ENCODE peak calls at places on chromosomes 16 and 17, in six cellular contexts. O, I, K, D, A and B are unnamed samples.

GRCh38 chr17:9056566-9056965 is 35.3 kb downstream of the NTN1 start:
- ATAC-seq in D (no peak), O (no peak), A (no peak), I (no peak), K (no peak), B (peak; percentile 84)

GRCh38 chr17:5702951-5703510 is 118.7 kb upstream of the NLRP1 start:
- ATAC-seq in K (no peak), D (no peak), I (no peak), A (no peak), O (no peak), B (no peak)

GRCh38 chr17:1730004-1730344 is 5.5 kb downstream of the WDR81 start:
- ATAC-seq in O (no peak), D (no peak), K (peak; percentile 49), I (no peak), A (no peak), B (peak; percentile 7)

GRCh38 chr16:76125871-76126270 is 151.3 kb upstream of the CNTNAP4 start:
- ATAC-seq in K (no peak), D (no peak), I (no peak), A (no peak), O (no peak), B (no peak)

GRCh38 chr17:10698116-10698818 is 873 bp downstream of the ADPRM start:
- ATAC-seq in D (no peak), I (no peak), A (no peak), K (no peak), O (no peak), B (no peak)

GRCh38 chr16:47461598-47462266 is 601 bp downstream of the PHKB start:
- ATAC-seq in I (peak; percentile 47), K (peak; percentile 87), O (peak; percentile 76), D (peak; percentile 43), A (peak; percentile 65), B (no peak)

GRCh38 chr16:74726056-74726455 is 25.4 kb upstream of the MLKL start:
- ATAC-seq in K (no peak), I (no peak), D (no peak), A (no peak), O (no peak), B (no peak)

GRCh38 chr16:56771558-56772279 is 41.8 kb downstream of the NUP93 start:
- ATAC-seq in O (no peak), K (no peak), A (no peak), I (no peak), D (peak; percentile 22), B (no peak)

GRCh38 chr17:36117505-36118382 is 14.1 kb downstream of the CCL4 start:
- ATAC-seq in O (no peak), K (peak; percentile 43), A (no peak), D (peak; percentile 89), I (no peak), B (no peak)

DNA sequence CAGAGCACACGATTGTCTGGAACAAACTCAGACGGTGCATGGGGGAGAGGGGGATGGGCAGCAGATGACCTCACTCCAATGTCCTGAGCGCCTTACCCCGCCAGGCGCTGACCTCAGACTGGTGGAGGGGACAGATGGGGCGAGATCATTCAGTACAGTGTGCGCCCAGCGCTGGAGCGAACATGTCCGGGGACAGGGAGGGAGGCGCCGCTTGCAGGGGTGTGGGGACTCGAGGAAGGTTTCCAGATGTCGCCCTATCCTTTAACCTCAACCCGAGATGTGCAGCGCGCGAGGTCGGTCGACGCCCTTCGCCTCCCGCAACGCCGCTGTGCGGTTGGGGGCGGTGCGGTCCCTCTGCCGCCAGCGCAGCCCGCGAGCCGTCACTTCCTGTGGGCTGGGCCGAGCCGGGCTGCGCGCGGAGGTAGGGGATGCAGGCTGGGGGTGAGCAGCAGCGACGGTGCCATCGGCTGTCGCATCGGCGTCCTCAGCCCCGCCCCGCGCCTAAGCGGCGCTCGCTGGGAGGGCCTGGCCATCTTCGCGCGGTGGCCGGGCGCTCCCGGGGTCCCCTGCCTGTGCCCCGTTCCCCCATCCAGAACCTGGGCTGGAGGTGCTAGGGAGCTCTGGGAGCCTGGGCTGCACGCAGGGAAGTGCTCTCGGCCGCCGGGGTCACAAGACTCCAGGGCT is 5.3 kb upstream of the CDR2L start:
- ATAC-seq in A (peak; percentile 96), K (peak; percentile 92), O (peak; percentile 94), I (peak; percentile 97), D (peak; percentile 95), B (peak; percentile 92)
- TF ChIP-seq CTCF in A (peak; percentile 13), K (peak; percentile 65), O (peak; percentile 11), I (peak; percentile 62), D (no peak), B (peak; percentile 50)

GRCh38 chr16:53099318-53100130 is 44.7 kb downstream of the CHD9 start:
- ATAC-seq in D (peak; percentile 75), O (peak; percentile 94), A (peak; percentile 95), K (peak; percentile 96), I (peak; percentile 94), B (peak; percentile 87)
- TF ChIP-seq EP300 in D (peak; percentile 55), O (peak; percentile 46), A (peak; percentile 52), K (no peak), I (peak; percentile 31), B (no peak)

DNA sequence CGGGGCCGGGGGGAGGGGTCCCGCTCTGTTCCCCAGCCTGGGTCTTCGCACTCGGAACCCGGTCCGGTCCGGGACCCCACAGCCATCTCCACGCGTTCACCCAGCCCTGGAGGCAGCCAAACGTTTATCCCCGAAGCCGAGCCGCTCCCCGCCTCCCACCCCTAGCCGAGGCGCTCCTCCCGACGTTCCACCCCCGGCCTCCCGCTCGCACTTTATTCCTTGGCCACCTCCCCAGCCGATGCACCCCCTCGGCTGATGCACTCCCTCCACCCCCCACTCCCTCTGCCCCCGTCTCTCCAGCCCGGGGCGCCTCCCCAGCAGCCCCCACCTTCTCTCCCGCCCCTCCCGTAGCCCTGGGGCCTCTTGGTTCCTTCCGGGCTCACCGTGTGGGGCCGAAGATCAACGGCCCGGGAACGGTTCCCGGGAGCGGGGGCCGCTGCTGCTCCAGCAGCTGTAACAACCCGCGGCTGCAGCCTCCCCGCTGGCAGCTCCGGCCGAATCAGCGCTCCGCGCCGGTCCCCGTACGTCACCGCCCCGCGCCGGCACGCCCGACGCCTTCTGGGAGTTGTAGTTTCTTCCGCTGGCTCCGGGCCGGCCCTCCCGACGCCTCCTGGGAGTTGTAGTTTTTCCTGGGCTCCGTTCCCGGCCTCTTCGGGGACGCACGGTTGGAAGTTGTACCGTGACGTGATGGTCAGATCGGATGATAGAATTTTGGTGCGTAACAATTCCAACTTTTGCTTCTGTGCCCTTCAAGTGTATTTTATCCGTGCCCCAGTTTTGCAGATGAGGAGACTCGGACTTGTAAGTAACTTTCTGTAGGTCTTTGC is at the start of the genes LRRC3C and ORMDL3:
- ATAC-seq in I (peak; percentile 71), D (peak; percentile 76), O (peak; percentile 90), K (peak; percentile 93), A (peak; percentile 87), B (peak; percentile 96)
- H3K4me3 ChIP-seq in I (peak within 1 kb of the TSS; percentile 72), D (peak within 1 kb of the TSS; percentile 87), O (peak within 1 kb of the TSS; percentile 79), K (peak within 1 kb of the TSS; percentile 73), A (peak within 1 kb of the TSS; percentile 97), B (peak within 1 kb of the TSS; percentile 96)

GRCh38 chr17:81436294-81436849 is 41.1 kb downstream of the BAHCC1 start:
- ATAC-seq in A (peak; percentile 15), D (no peak), K (no peak), I (no peak), O (peak; percentile 15), B (peak; percentile 52)
- TF ChIP-seq CTCF in A (no peak), D (no peak), K (no peak), I (peak; percentile 38), O (no peak), B (no peak)

GRCh38 chr16:15886078-15886477 is 2.3 kb downstream of the CEP20 start:
- ATAC-seq in I (no peak), K (no peak), A (no peak), D (no peak), O (no peak), B (no peak)

GRCh38 chr16:15891508-15891907 is 3.1 kb upstream of the CEP20 start:
- ATAC-seq in O (no peak), A (no peak), I (no peak), K (no peak), D (no peak), B (no peak)

GRCh38 chr16:15885560-15886001 is 2.8 kb downstream of the CEP20 start:
- ATAC-seq in O (no peak), A (no peak), I (no peak), K (no peak), D (no peak), B (no peak)

GRCh38 chr16:15887283-15887682 is 1.1 kb downstream of the CEP20 start:
- ATAC-seq in K (no peak), A (peak; percentile 3), O (no peak), D (no peak), I (no peak), B (no peak)

GRCh38 chr16:15888072-15888976 is at the start of gene CEP20:
- ATAC-seq in K (peak; percentile 100), D (peak; percentile 100), A (peak; percentile 98), O (peak; percentile 100), I (peak; percentile 100), B (peak; percentile 100)
- TF ChIP-seq EP300 in K (no peak), D (no peak), A (peak; percentile 13), O (no peak), I (no peak), B (no peak)

GRCh38 chr17:67216544-67217320 is 28.3 kb downstream of the HELZ start:
- ATAC-seq in A (no peak), I (no peak), K (no peak), O (no peak), D (no peak), B (no peak)

GRCh38 chr17:67217446-67217845 is 27.6 kb downstream of the HELZ start:
- ATAC-seq in D (no peak), O (no peak), K (no peak), A (peak; percentile 91), I (no peak), B (no peak)

GRCh38 chr17:67218385-67218950 is 26.5 kb downstream of the HELZ start:
- ATAC-seq in O (no peak), D (no peak), K (no peak), I (no peak), A (no peak), B (no peak)

GRCh38 chr17:67223924-67224323 is 21.1 kb downstream of the HELZ start:
- ATAC-seq in D (peak; percentile 52), A (peak; percentile 97), K (no peak), O (peak; percentile 83), I (peak; percentile 74), B (no peak)

GRCh38 chr17:67221062-67221998 is 23.7 kb downstream of the HELZ start:
- ATAC-seq in I (peak; percentile 57), K (no peak), A (peak; percentile 72), D (no peak), O (peak; percentile 93), B (no peak)
- H3K4me3 ChIP-seq in I (no peak overlapping the region), K (no peak overlapping the region), A (no peak overlapping the region), D (no peak overlapping the region), O (no peak overlapping the region), B (no peak overlapping the region)

DNA sequence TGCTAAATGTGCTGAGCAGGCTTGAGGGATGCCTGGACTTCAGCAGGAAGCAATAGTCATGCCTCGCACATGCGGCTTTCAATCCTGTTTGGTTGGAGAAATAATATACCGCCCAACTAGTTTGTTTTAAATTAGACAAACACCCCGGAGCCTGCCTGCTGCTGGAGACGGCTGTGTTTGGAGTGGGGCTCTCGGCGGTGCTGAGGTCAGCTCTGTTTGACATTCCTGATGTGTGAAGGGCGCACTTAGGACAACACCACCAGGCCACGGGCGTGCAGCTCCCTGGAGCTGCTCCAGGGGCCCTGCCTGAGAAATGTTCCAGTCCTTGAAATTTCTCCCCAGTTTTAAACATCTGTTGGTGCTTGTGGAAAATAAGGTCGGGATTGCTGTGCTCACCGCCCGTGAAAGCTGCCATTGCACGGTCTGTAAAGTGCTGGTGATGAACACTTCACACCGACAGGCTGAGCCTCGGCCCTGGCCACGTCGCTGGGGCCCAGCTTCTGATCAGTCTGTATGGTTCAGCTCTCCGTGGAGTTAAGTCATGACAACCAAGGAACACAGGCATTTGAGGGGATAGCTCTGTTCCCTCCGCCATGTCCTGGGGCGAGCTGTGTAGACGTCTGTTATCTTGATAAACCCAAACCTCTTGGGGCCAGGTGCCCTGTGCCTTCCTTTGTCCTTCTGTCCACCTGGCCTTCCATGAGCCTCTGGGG is 110.4 kb downstream of the METRNL start:
- ATAC-seq in A (no peak), O (no peak), I (peak; percentile 92), K (peak; percentile 88), D (no peak), B (peak; percentile 82)
- TF ChIP-seq CTCF in A (no peak), O (no peak), I (no peak), K (no peak), D (no peak), B (no peak)